ENCODE peak calls at places on chromosome 21, in six cellular contexts. G is CD8-positive, alpha-beta T cell; I is CD4-positive, alpha-beta T cell; H is testis; X is HFFc6; F is WTC11. O is an unnamed sample.
A peak's percentile ranks its signal among the peaks of the same experiment; 100 is the strongest.

GRCh38 chr21:42061866-42062542 is 9.1 kb upstream of the UMODL1 start:
- DNase-seq in X (no peak), I (peak; percentile 70), G (peak; percentile 79), F (no peak), H (no peak), O (no peak)

GRCh38 chr21:42651515-42652401 is 1.7 kb upstream of the PDE9A start:
- DNase-seq in G (no peak), H (no peak), X (no peak), I (no peak), F (no peak), O (peak; percentile 31)

GRCh38 chr21:38282921-38283320 is 26.1 kb downstream of the KCNJ15 start:
- DNase-seq in F (no peak), H (no peak), X (no peak), G (no peak), I (no peak), O (no peak)

GRCh38 chr21:35236090-35236489 is 187.0 kb upstream of the RUNX1 start:
- DNase-seq in I (no peak), H (no peak), F (no peak), G (no peak), X (no peak), O (peak; percentile 18)

GRCh38 chr21:36691539-36692124 is 7.3 kb upstream of the SIM2 start:
- DNase-seq in G (no peak), X (no peak), F (no peak), H (no peak), I (no peak), O (no peak)

GRCh38 chr21:27171704-27172103 is 204.8 kb upstream of the ADAMTS5 start:
- DNase-seq in H (no peak), G (no peak), X (peak; percentile 10), I (no peak), F (no peak), O (no peak)

GRCh38 chr21:18673789-18674188 is 270.2 kb upstream of the TMPRSS15 start:
- DNase-seq in H (no peak), X (no peak), I (no peak), F (no peak), G (no peak), O (no peak)

GRCh38 chr21:29233611-29234540 is 64.8 kb upstream of the BACH1 start:
- DNase-seq in G (no peak), X (no peak), H (no peak), F (no peak), I (no peak), O (peak; percentile 39)

GRCh38 chr21:24275613-24276012 is 1331.7 kb downstream of the MRPL39 start:
- DNase-seq in X (no peak), G (no peak), I (no peak), F (no peak), H (no peak), O (no peak)

GRCh38 chr21:43921979-43922945 is 57.2 kb downstream of the AGPAT3 start:
- DNase-seq in I (peak; percentile 42), F (no peak), G (peak; percentile 68), H (peak; percentile 39), X (no peak), O (peak; percentile 74)

GRCh38 chr21:35168702-35169101 is 119.6 kb upstream of the RUNX1 start:
- DNase-seq in H (no peak), G (no peak), X (no peak), I (no peak), F (no peak), O (no peak)

GRCh38 chr21:42319368-42319767 is 4.2 kb upstream of the TFF3 start:
- DNase-seq in G (no peak), F (no peak), I (no peak), H (no peak), X (no peak), O (no peak)

GRCh38 chr21:38669186-38669585 is 136.5 kb upstream of the ETS2 start:
- DNase-seq in H (no peak), X (peak; percentile 17), I (no peak), F (no peak), G (no peak), O (no peak)

GRCh38 chr21:42921912-42922311 is 3.5 kb downstream of the ERVH48-1 start:
- DNase-seq in I (no peak), X (no peak), G (no peak), F (no peak), H (no peak), O (no peak)

GRCh38 chr21:38839683-38840286 is 34.1 kb downstream of the ETS2 start:
- DNase-seq in I (no peak), H (no peak), G (no peak), X (peak; percentile 92), F (no peak), O (no peak)

GRCh38 chr21:42081138-42081537 is 10.0 kb downstream of the UMODL1 start:
- DNase-seq in X (no peak), H (no peak), F (no peak), I (no peak), G (no peak), O (no peak)

GRCh38 chr21:22421416-22422190 is 1423.4 kb downstream of the NCAM2 start:
- DNase-seq in X (no peak), I (no peak), G (no peak), F (no peak), H (no peak), O (no peak)

GRCh38 chr21:39094847-39095525 is 88.3 kb downstream of the PSMG1 start:
- DNase-seq in H (no peak), I (no peak), G (no peak), X (peak; percentile 70), F (no peak), O (no peak)

GRCh38 chr21:32330784-32331311 is 32.2 kb downstream of the MRAP start:
- DNase-seq in H (no peak), X (no peak), G (no peak), F (no peak), I (no peak), O (no peak)

GRCh38 chr21:14771587-14771986 is 225.5 kb upstream of the SAMSN1 start:
- DNase-seq in I (no peak), X (no peak), F (no peak), G (no peak), H (no peak), O (no peak)

GRCh38 chr21:34965200-34966174 is 83.6 kb downstream of the RUNX1 start:
- DNase-seq in I (no peak), G (no peak), F (no peak), H (no peak), X (peak; percentile 80), O (no peak)

GRCh38 chr21:26194811-26195251 is 24.3 kb upstream of the APP start:
- DNase-seq in F (no peak), G (no peak), I (no peak), H (peak; percentile 54), X (peak; percentile 56), O (no peak)

GRCh38 chr21:14901482-14901958 is 163.3 kb downstream of the NRIP1 start:
- DNase-seq in G (no peak), H (no peak), X (peak; percentile 33), F (no peak), I (no peak), O (peak; percentile 28)

GRCh38 chr21:34825101-34825500 is 156.3 kb downstream of the CLIC6 start:
- DNase-seq in F (no peak), X (no peak), I (no peak), H (no peak), G (no peak), O (no peak)

GRCh38 chr21:41972511-41973205 is 18.8 kb upstream of the C2CD2 start:
- DNase-seq in I (no peak), G (no peak), F (no peak), H (no peak), X (no peak), O (no peak)

GRCh38 chr21:27561116-27561515 is 594.2 kb upstream of the ADAMTS5 start:
- DNase-seq in F (no peak), X (no peak), G (no peak), I (no peak), H (no peak), O (no peak)

DNA sequence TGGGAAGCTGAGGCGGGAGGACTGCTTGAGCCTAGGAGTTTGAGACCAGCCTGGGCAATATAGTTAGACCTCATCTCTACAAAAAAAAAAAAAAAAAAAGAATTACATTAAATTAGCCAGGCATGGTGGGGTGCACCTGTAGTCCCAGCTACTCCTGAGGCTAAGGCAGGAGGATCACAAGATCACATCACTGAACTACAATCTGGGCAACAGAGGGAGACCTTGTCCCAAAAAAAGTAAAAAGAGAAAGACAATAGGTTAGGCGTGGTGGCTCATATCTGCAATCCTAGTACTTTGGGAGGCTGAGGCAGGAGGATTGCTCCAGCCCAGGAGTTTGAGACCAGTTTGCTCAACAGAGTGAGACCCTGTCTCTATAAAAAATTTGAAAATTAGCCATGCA is 130.3 kb downstream of the TIAM1 start:
- DNase-seq in X (no peak), H (no peak), G (no peak), I (no peak), F (no peak), O (no peak)
- TF ChIP-seq CTCF in X (no peak), H (no peak), G (peak; percentile 25), I (no peak), F (no peak), O (no peak)

GRCh38 chr21:40178726-40179125 is 311.5 kb downstream of the PCP4 start:
- DNase-seq in F (no peak), H (no peak), G (no peak), X (no peak), I (no peak), O (no peak)

GRCh38 chr21:40176732-40177131 is 309.5 kb downstream of the PCP4 start:
- DNase-seq in I (no peak), F (no peak), H (no peak), X (no peak), G (no peak), O (no peak)

GRCh38 chr21:40177979-40178378 is 310.7 kb downstream of the PCP4 start:
- DNase-seq in G (no peak), H (no peak), F (no peak), X (no peak), I (no peak), O (no peak)

GRCh38 chr21:40169971-40170370 is 302.7 kb downstream of the PCP4 start:
- DNase-seq in I (no peak), X (no peak), G (no peak), H (no peak), F (no peak), O (no peak)

GRCh38 chr21:40173833-40174232 is 306.6 kb downstream of the PCP4 start:
- DNase-seq in F (peak; percentile 26), H (no peak), X (no peak), G (no peak), I (no peak), O (no peak)
- TF ChIP-seq CTCF in F (no peak), H (no peak), X (no peak), G (no peak), I (no peak), O (no peak)

GRCh38 chr21:45319461-45320211 is 31.9 kb upstream of the POFUT2 start:
- DNase-seq in I (no peak), H (no peak), F (no peak), X (peak; percentile 43), G (no peak), O (no peak)
- TF ChIP-seq CTCF in I (no peak), H (no peak), F (no peak), X (peak; percentile 40), G (no peak), O (no peak)

GRCh38 chr21:30256100-30256499 is 26.6 kb downstream of the KRTAP24-1 start:
- DNase-seq in F (no peak), G (no peak), X (no peak), I (no peak), H (no peak), O (no peak)

GRCh38 chr21:30251781-30252180 is 31.0 kb downstream of the KRTAP24-1 start:
- DNase-seq in X (no peak), H (no peak), F (no peak), I (no peak), G (no peak), O (no peak)

GRCh38 chr21:30255679-30256078 is 27.1 kb downstream of the KRTAP24-1 start:
- DNase-seq in G (no peak), H (no peak), I (no peak), F (no peak), X (no peak), O (no peak)

GRCh38 chr21:30257773-30258172 is 25.0 kb downstream of the KRTAP24-1 start:
- DNase-seq in I (no peak), G (no peak), H (no peak), X (no peak), F (peak; percentile 27), O (no peak)
- TF ChIP-seq CTCF in I (no peak), G (no peak), H (no peak), X (peak; percentile 23), F (peak; percentile 61), O (no peak)